ENCODE peak calls at places on chromosomes 4 and X, in four cellular contexts. P, H, R and Q are unnamed samples.

GRCh38 chr4:147547314-147548056 is 66.6 kb downstream of the EDNRA start:
- DNase-seq in P (peak), H (no peak), R (no peak), Q (no peak)

GRCh38 chrX:19377799-19378198 is 34.1 kb downstream of the PDHA1 start:
- DNase-seq in P (no peak), H (no peak), R (no peak), Q (no peak)

GRCh38 chr4:6772223-6772928 is 10.2 kb upstream of the KIAA0232 start:
- DNase-seq in P (no peak), H (peak), R (no peak), Q (no peak)

GRCh38 chr4:36385951-36386561 is 104.6 kb downstream of the DTHD1 start:
- DNase-seq in P (no peak), H (no peak), R (no peak), Q (no peak)

GRCh38 chr4:104490096-104490769 is 4.5 kb downstream of the CXXC4 start:
- DNase-seq in P (no peak), H (peak), R (peak), Q (peak)

GRCh38 chr4:105878668-105879067 is 16.6 kb upstream of the NPNT start:
- DNase-seq in P (no peak), H (no peak), R (no peak), Q (no peak)

GRCh38 chr4:147360301-147360700 is 120.6 kb upstream of the EDNRA start:
- DNase-seq in P (peak), H (no peak), R (no peak), Q (no peak)

GRCh38 chr4:22191565-22192301 is 243.2 kb upstream of the KCNIP4 start:
- DNase-seq in P (no peak), H (peak), R (no peak), Q (no peak)

GRCh38 chr4:8035371-8035780 is 95.7 kb upstream of the AFAP1 start:
- DNase-seq in P (peak), H (no peak), R (no peak), Q (no peak)

GRCh38 chr4:36327400-36327799 is 46.0 kb downstream of the DTHD1 start:
- DNase-seq in P (no peak), H (no peak), R (no peak), Q (no peak)

GRCh38 chr4:78410225-78410624 is 141.3 kb upstream of the ANXA3 start:
- DNase-seq in P (no peak), H (no peak), R (no peak), Q (no peak)

GRCh38 chr4:78409612-78410202 is 141.9 kb upstream of the ANXA3 start:
- DNase-seq in P (no peak), H (no peak), R (no peak), Q (no peak)

GRCh38 chr4:78410651-78411050 is 140.9 kb upstream of the ANXA3 start:
- DNase-seq in P (no peak), H (no peak), R (no peak), Q (no peak)

GRCh38 chr4:78417603-78418002 is 134.0 kb upstream of the ANXA3 start:
- DNase-seq in P (no peak), H (peak), R (no peak), Q (no peak)

DNA sequence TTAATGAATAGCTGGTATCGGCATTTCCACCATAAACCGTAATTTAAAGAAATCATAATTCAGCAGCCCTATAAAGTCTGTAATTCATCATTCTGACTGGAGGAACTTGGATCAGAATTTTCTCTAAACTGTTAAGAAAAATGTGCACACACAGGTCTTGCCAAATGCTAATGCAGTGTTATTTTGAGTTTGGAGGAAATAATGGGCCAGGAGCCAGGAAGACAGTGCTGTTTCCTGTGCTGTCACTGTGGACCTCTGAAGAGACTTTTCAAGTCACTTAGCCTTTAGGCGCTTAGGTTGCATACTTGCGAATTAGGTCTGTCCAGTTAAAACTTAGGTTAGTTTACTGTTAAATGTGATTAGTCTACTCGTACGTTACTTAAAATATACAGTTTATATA is 137.5 kb upstream of the ANXA3 start:
- DNase-seq in P (no peak), H (no peak), R (no peak), Q (no peak)
- H3K56ac ChIP-seq in P (no peak), H (no peak), R (no peak), Q (no peak)

GRCh38 chr4:143643399-143643798 is 57.1 kb downstream of the FREM3 start:
- DNase-seq in P (no peak), H (no peak), R (no peak), Q (no peak)
- H3K56ac ChIP-seq in P (no peak), H (no peak), R (no peak), Q (no peak)

DNA sequence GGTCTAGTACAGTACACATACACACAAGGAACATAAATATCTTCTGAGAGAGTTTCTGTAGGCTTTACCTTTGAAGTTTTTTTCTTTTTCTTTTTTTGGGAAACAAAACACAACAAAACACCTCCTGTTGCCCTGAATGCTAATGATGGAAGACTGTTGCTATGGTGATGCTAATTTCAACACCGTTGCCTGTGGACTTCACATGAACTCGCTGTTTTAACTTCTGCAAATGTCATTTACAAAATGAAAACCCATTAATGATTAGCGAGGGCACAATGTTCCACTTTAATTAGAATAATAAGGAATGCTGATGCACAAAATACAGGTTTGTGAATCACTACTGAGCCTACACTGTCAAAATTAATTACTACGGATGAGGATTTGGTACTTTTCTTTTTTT is 227.0 kb upstream of the FTHL17 start:
- DNase-seq in P (no peak), H (no peak), R (no peak), Q (no peak)
- H3K56ac ChIP-seq in P (no peak), H (no peak), R (no peak), Q (no peak)

DNA sequence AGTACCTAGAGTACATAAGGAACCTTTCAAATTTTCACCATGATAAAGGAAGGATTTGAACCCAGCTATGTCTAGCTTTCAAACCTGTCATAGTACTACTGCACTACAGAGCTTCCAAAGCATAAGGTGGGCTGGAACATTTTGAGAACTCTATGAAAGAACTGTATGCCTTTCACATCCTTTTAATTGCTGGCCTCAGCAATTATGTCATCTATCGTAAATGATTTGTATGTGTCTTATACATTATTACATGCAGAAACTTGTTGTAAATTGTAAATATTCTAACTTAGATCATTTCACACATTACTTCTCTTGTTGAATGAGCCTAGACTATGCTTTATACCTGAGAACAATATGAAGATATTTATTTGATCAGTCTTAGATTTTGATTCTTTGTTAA is 220.7 kb downstream of the HEPH start:
- DNase-seq in P (no peak), H (no peak), R (no peak), Q (no peak)
- H3K56ac ChIP-seq in P (no peak), H (no peak), R (no peak), Q (no peak)